ENCODE peak calls at places on chromosomes 13 and 19, in nine cellular contexts. S is neural progenitor cell; C is stimulated activated CD4-positive, alpha-beta T cell treated with anti-CD3 and anti-CD28 coated beads, Interleukin-2, amount 100 ng/mL, for 48 hours; L is BJ; T is activated CD8-positive, alpha-beta memory T cell treated with anti-CD3 and anti-CD28 coated beads for 4 hours; P is OCI-LY7; R is nephron progenitor cell; J is AG09309; D is astrocyte of the spinal cord. Y is an unnamed sample.

GRCh38 chr19:9836021-9836420 is 903 bp downstream of the PIN1 start:
- DNase-seq in S (no peak), C (no peak), L (no peak), T (no peak), P (peak), R (no peak), J (peak), D (peak), Y (no peak)

GRCh38 chr13:109602356-109602755 is 184.0 kb downstream of the IRS2 start:
- DNase-seq in S (no peak), C (no peak), L (no peak), T (no peak), P (no peak), R (no peak), J (no peak), D (no peak), Y (no peak)

GRCh38 chr13:111917086-111917485 is 149.9 kb upstream of the SOX1 start:
- DNase-seq in S (no peak), C (no peak), L (no peak), T (no peak), P (no peak), R (no peak), J (no peak), D (no peak), Y (no peak)

GRCh38 chr13:49248433-49249002 is 793 bp downstream of the CDADC1 start:
- DNase-seq in S (peak), C (no peak), L (no peak), T (peak), P (peak), R (no peak), J (no peak), D (peak), Y (no peak)

GRCh38 chr13:24540236-24541126 is 27.9 kb upstream of the PARP4 start:
- DNase-seq in S (peak), C (no peak), L (no peak), T (no peak), P (no peak), R (peak), J (no peak), D (no peak), Y (no peak)

GRCh38 chr19:39397360-39398296 is 6.5 kb downstream of the MED29 start:
- DNase-seq in S (peak), C (peak), L (no peak), T (peak), P (peak), R (peak), J (no peak), D (peak), Y (no peak)

GRCh38 chr13:58795715-58796114 is 1164.2 kb downstream of the PCDH17 start:
- DNase-seq in S (no peak), C (no peak), L (no peak), T (no peak), P (no peak), R (no peak), J (no peak), D (no peak), Y (no peak)

GRCh38 chr13:40681341-40682051 is 15.1 kb upstream of the FOXO1 start:
- DNase-seq in S (no peak), C (no peak), L (no peak), T (no peak), P (no peak), R (no peak), J (no peak), D (no peak), Y (no peak)

GRCh38 chr19:17138937-17139598 is 63.5 kb downstream of the MYO9B start:
- DNase-seq in S (no peak), C (no peak), L (no peak), T (no peak), P (no peak), R (no peak), J (no peak), D (no peak), Y (no peak)

GRCh38 chr13:24228852-24229458 is 68.4 kb downstream of the SPATA13 start:
- DNase-seq in S (peak), C (no peak), L (no peak), T (no peak), P (peak), R (peak), J (peak), D (peak), Y (peak)

GRCh38 chr13:98105929-98106336 is 37.0 kb upstream of the FARP1 start:
- DNase-seq in S (no peak), C (no peak), L (no peak), T (no peak), P (no peak), R (no peak), J (no peak), D (peak), Y (no peak)

GRCh38 chr19:524062-524674 is 7.4 kb upstream of the CDC34 start:
- DNase-seq in S (no peak), C (no peak), L (no peak), T (no peak), P (no peak), R (no peak), J (no peak), D (no peak), Y (no peak)

GRCh38 chr13:108777421-108778420 is 148.3 kb downstream of the MYO16 start:
- DNase-seq in S (peak), C (no peak), L (no peak), T (no peak), P (no peak), R (peak), J (no peak), D (peak), Y (peak)

GRCh38 chr13:77857810-77858209 is 60.8 kb downstream of the EDNRB start:
- DNase-seq in S (no peak), C (no peak), L (no peak), T (no peak), P (no peak), R (no peak), J (no peak), D (no peak), Y (no peak)

GRCh38 chr13:48448963-48449614 is 36.2 kb upstream of the LPAR6 start:
- DNase-seq in S (no peak), C (no peak), L (peak), T (no peak), P (no peak), R (no peak), J (no peak), D (peak), Y (peak)

GRCh38 chr13:46341112-46341711 is 45.8 kb downstream of the RUBCNL start:
- DNase-seq in S (no peak), C (peak), L (no peak), T (no peak), P (peak), R (no peak), J (no peak), D (peak), Y (peak)

GRCh38 chr13:87709947-87710346 is 38.8 kb downstream of the SLITRK5 start:
- DNase-seq in S (no peak), C (no peak), L (no peak), T (no peak), P (no peak), R (no peak), J (no peak), D (no peak), Y (no peak)

GRCh38 chr13:39051157-39051556 is 12.9 kb downstream of the NHLRC3 start:
- DNase-seq in S (peak), C (no peak), L (no peak), T (no peak), P (peak), R (no peak), J (peak), D (peak), Y (no peak)

GRCh38 chr13:99958402-99959126 is 13.0 kb downstream of the ZIC5 start:
- DNase-seq in S (peak), C (no peak), L (no peak), T (no peak), P (no peak), R (peak), J (no peak), D (no peak), Y (no peak)

GRCh38 chr13:112376050-112376681 is at the start of gene SPACA7:
- DNase-seq in S (no peak), C (no peak), L (no peak), T (no peak), P (no peak), R (no peak), J (no peak), D (no peak), Y (no peak)

GRCh38 chr13:108269601-108270328 is at the start of gene TNFSF13B:
- DNase-seq in S (peak), C (no peak), L (peak), T (peak), P (peak), R (peak), J (no peak), D (peak), Y (no peak)

GRCh38 chr19:46080561-46080960 is 39.8 kb upstream of the IGFL4 start:
- DNase-seq in S (no peak), C (no peak), L (peak), T (no peak), P (no peak), R (no peak), J (peak), D (peak), Y (peak)

Y was measured in AG04450.